ENCODE peak calls at places on chromosomes 7 and 10, in eight cellular contexts. Q, E, R, V, H, T, C and B are unnamed samples.

GRCh38 chr10:5628798-5629788 is 37.3 kb downstream of the ASB13 start:
- DNase-seq in C (no peak), Q (no peak), R (no peak), T (no peak), E (peak; percentile 39), H (no peak), V (peak; percentile 46), B (peak; percentile 63)

GRCh38 chr7:74174606-74175082 is 488 bp downstream of the EIF4H start:
- DNase-seq in R (no peak), T (no peak), Q (no peak), C (peak; percentile 43), H (no peak), V (peak; percentile 38), E (peak; percentile 50), B (no peak)

GRCh38 chr10:125133706-125134482 is 26.5 kb downstream of the CTBP2 start:
- DNase-seq in C (no peak), R (no peak), T (no peak), V (no peak), H (peak; percentile 77), E (no peak), Q (no peak), B (no peak)

GRCh38 chr7:29040570-29040906 is 82.4 kb upstream of the TRIL start:
- DNase-seq in V (no peak), C (no peak), R (no peak), Q (no peak), E (peak; percentile 18), T (no peak), H (no peak), B (no peak)

GRCh38 chr7:157073949-157074624 is 63.6 kb upstream of the MNX1 start:
- DNase-seq in T (no peak), C (no peak), H (no peak), V (no peak), E (no peak), Q (no peak), R (no peak), B (no peak)

GRCh38 chr7:100089458-100090201 is 861 bp downstream of the COPS6 start:
- DNase-seq in E (no peak), C (no peak), H (no peak), R (no peak), V (no peak), T (no peak), Q (no peak), B (no peak)

GRCh38 chr7:157432957-157433576 is 96.3 kb downstream of the DNAJB6 start:
- DNase-seq in R (no peak), V (peak; percentile 63), H (peak; percentile 77), C (peak; percentile 38), Q (no peak), T (no peak), E (peak; percentile 51), B (no peak)

GRCh38 chr7:87057210-87057609 is 2.2 kb downstream of the ELAPOR2 start:
- DNase-seq in E (no peak), Q (no peak), C (no peak), H (no peak), T (no peak), V (no peak), R (no peak), B (no peak)

GRCh38 chr10:109343293-109343692 is 580.0 kb downstream of the XPNPEP1 start:
- DNase-seq in R (no peak), V (no peak), H (no peak), Q (no peak), C (no peak), E (peak; percentile 1), T (no peak), B (peak; percentile 2)

GRCh38 chr7:25194036-25194435 is 34.2 kb downstream of the NPVF start:
- DNase-seq in Q (no peak), T (no peak), V (no peak), C (no peak), R (no peak), H (no peak), E (no peak), B (no peak)

GRCh38 chr7:20896996-20897395 is 110.3 kb upstream of the SP8 start:
- DNase-seq in R (no peak), Q (no peak), T (no peak), C (no peak), E (no peak), V (no peak), H (no peak), B (no peak)

GRCh38 chr10:123378302-123378701 is 224.1 kb downstream of the BUB3 start:
- DNase-seq in R (no peak), V (no peak), T (no peak), C (no peak), E (no peak), Q (no peak), H (peak; percentile 25), B (no peak)
- TF ChIP-seq CTCF in R (no peak), V (no peak), T (no peak), C (no peak), E (no peak), Q (no peak), H (no peak), B (no peak)

DNA sequence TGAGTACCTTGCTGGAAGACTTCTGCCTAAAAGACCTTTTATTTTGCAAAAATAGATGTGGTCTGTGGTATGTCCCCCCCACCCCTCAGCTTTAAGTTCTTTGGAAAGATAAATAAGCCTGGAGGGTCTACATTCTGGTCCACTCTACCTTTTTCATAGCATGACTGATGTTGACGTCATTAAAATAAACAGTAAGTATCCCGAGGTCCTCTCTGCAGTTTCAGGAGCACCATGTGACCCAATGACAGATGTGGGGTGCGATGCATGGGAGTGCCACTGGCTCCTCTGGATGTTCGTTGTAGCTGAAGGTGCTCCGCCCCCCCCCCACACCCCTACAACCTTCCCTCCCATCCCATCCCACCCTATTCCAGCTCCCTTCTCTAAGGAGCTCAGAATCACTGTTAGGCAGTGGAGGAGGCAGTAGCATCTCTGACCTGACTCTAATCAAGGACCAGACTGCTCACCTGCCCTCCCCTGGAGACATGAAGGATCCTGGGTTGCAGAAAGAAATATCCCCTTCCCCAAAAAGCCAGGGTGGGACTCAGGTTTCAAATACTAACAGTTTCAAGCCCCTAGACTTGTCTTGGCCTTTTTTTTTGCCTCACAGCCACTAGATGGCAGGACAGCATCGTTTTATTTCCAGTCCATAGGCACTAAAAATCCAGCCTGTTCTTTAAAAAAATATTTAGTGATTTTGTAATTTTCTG is 25.1 kb downstream of the CASP7 start:
- DNase-seq in T (no peak), H (no peak), V (no peak), E (peak; percentile 69), R (no peak), Q (no peak), C (peak; percentile 56), B (peak; percentile 48)
- TF ChIP-seq CTCF in T (peak; percentile 37), H (peak; percentile 63), V (peak; percentile 74), E (peak; percentile 68), R (peak; percentile 70), Q (peak; percentile 13), C (peak; percentile 71), B (peak; percentile 69)

DNA sequence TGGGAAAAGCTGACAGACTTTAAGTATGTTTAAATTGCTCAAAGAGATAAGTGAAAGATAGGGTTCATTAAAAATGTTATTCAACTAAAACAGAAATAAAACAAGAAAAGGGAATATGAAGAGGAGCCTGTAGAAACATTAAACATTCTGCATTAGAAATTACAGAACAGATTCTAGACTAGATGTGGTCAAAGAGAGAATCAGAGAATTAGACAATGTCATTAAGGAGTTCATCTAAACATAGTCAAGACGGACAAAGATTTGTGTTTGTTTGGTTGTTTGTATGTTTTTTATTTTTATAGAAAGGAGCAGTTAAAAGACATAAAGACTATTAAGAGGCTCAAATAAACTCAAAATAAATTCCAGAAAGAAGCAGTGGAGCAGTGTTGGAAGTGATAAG is 80.0 kb downstream of the NKX6-2 start:
- DNase-seq in V (no peak), H (no peak), T (no peak), R (no peak), C (no peak), Q (no peak), E (no peak), B (no peak)
- TF ChIP-seq CTCF in V (no peak), H (no peak), T (no peak), R (no peak), C (no peak), Q (no peak), E (no peak), B (no peak)

DNA sequence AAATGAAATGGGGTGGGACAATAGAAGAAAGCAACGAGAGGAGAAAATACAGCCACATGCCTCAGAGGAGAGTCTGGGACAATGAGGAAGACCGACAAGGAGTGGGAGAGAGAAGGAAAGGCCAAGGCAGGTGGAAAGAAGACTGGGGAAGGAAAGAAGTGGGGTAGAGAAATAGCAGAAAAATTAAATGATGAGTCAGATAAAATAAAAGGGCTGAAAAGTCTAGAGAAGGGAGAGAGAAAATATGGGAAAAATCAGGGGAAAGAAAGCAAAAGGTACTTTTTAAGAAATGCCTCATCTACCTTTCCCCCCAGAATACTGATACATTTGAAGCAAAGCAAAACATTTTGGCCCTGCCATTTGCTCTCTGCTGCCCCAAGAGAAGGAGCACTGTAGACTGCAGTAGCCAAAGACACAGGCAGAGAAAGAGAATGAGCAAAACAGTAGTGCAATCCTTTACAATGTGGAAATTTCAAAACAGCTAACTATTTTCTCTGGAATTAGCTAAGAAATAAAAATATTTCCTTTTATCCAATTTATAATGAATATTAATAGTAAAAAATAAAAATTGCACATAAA is 14.5 kb downstream of the GBX1 start:
- DNase-seq in H (no peak), R (no peak), V (no peak), E (no peak), T (no peak), C (no peak), Q (no peak), B (no peak)
- TF ChIP-seq CTCF in H (no peak), R (no peak), V (no peak), E (peak; percentile 25), T (no peak), C (no peak), Q (no peak), B (peak; percentile 54)

DNA sequence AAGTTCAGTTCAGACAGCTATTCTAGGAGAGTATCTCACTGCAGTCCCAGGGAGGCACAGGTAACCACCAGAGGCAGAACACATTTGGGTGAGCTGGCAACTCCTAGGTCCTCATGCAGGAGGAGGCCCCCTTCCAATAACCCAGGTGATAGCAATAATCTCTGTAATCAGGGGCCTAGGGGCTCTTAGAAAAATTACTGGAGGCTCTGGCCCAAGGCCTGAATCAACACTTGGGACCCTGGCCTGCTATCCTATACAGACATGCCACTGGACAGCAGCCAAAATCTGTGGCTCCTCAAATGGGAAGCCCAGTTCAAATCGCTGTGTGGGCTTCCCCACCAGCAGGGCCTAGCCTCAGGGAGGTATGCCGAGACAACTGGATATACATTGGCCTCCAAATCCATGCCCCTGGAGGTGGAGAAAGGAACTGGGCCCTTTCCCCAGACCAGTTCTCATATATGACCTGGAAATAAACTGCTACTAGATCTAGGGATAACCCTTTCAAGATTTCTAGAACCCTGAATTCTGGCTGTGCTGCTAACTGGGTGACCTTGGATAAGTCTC is 1.6 kb downstream of the AVPI1 start:
- DNase-seq in V (no peak), H (no peak), C (peak; percentile 27), E (peak; percentile 36), T (no peak), R (no peak), Q (no peak), B (no peak)
- TF ChIP-seq CTCF in V (no peak), H (no peak), C (peak; percentile 61), E (peak; percentile 42), T (peak; percentile 33), R (peak; percentile 30), Q (no peak), B (peak; percentile 46)